ENCODE peak calls at places on chromosome 7, in six cellular contexts. D, N, K, G, M and I are unnamed samples.

GRCh38 chr7:84291756-84292155 is 97.2 kb upstream of the SEMA3A start:
- DNase-seq in D (no peak), N (no peak), K (no peak), G (no peak), M (no peak), I (no peak)

GRCh38 chr7:139702313-139702731 is 75.5 kb downstream of the HIPK2 start:
- DNase-seq in D (no peak), N (no peak), K (no peak), G (no peak), M (no peak), I (no peak)

GRCh38 chr7:23211542-23211941 is 29.7 kb downstream of the NUP42 start:
- DNase-seq in D (no peak), N (no peak), K (no peak), G (no peak), M (no peak), I (no peak)

GRCh38 chr7:40199076-40199802 is 64.4 kb downstream of the SUGCT start:
- DNase-seq in D (peak; percentile 63), N (no peak), K (peak; percentile 70), G (no peak), M (no peak), I (no peak)

GRCh38 chr7:16431646-16432424 is 10.5 kb upstream of the CRPPA start:
- DNase-seq in D (no peak), N (peak; percentile 12), K (peak; percentile 43), G (no peak), M (no peak), I (no peak)

GRCh38 chr7:144384555-144385245 is 18.8 kb downstream of the NOBOX start:
- DNase-seq in D (no peak), N (no peak), K (no peak), G (no peak), M (no peak), I (no peak)

GRCh38 chr7:27185708-27186449 is 847 bp upstream of the HOXA11 start:
- DNase-seq in D (no peak), N (no peak), K (no peak), G (no peak), M (no peak), I (no peak)

GRCh38 chr7:104328308-104328969 is at the start of gene LHFPL3:
- DNase-seq in D (no peak), N (no peak), K (peak; percentile 16), G (no peak), M (no peak), I (peak; percentile 57)

GRCh38 chr7:44559485-44559884 is 14.2 kb downstream of the DDX56 start:
- DNase-seq in D (no peak), N (no peak), K (no peak), G (no peak), M (no peak), I (no peak)

GRCh38 chr7:11604505-11604904 is 227.5 kb downstream of the THSD7A start:
- DNase-seq in D (no peak), N (no peak), K (peak; percentile 6), G (no peak), M (no peak), I (no peak)

GRCh38 chr7:2072042-2072441 is 160.7 kb downstream of the MAD1L1 start:
- DNase-seq in D (no peak), N (no peak), K (no peak), G (no peak), M (no peak), I (no peak)

GRCh38 chr7:50347693-50348092 is 43.2 kb downstream of the IKZF1 start:
- DNase-seq in D (no peak), N (no peak), K (no peak), G (no peak), M (peak; percentile 14), I (no peak)

GRCh38 chr7:5643280-5643679 is 138.2 kb downstream of the RNF216 start:
- DNase-seq in D (no peak), N (no peak), K (no peak), G (no peak), M (peak; percentile 47), I (no peak)

GRCh38 chr7:44709011-44709915 is 39.4 kb upstream of the ZMIZ2 start:
- DNase-seq in D (no peak), N (no peak), K (no peak), G (no peak), M (no peak), I (no peak)

GRCh38 chr7:1651897-1652296 is 18.2 kb upstream of the ELFN1 start:
- DNase-seq in D (no peak), N (no peak), K (no peak), G (no peak), M (no peak), I (no peak)

GRCh38 chr7:157405501-157405900 is 68.7 kb downstream of the DNAJB6 start:
- DNase-seq in D (no peak), N (no peak), K (no peak), G (no peak), M (no peak), I (no peak)

GRCh38 chr7:152699101-152699500 is 23.2 kb upstream of the XRCC2 start:
- DNase-seq in D (no peak), N (no peak), K (no peak), G (no peak), M (no peak), I (no peak)

GRCh38 chr7:78768859-78769258 is 684.6 kb downstream of the MAGI2 start:
- DNase-seq in D (no peak), N (no peak), K (peak; percentile 31), G (no peak), M (no peak), I (peak; percentile 28)

GRCh38 chr7:121401896-121402295 is 5.8 kb upstream of the FAM3C start:
- DNase-seq in D (no peak), N (no peak), K (no peak), G (no peak), M (no peak), I (no peak)

GRCh38 chr7:100675581-100676350 is 2.2 kb downstream of the GNB2 start:
- DNase-seq in D (peak; percentile 59), N (peak; percentile 71), K (peak; percentile 73), G (no peak), M (peak; percentile 84), I (peak; percentile 68)

GRCh38 chr7:130909881-130910672 is 176.1 kb upstream of the KLF14 start:
- DNase-seq in D (peak; percentile 59), N (no peak), K (peak; percentile 79), G (peak; percentile 84), M (no peak), I (no peak)

GRCh38 chr7:22005151-22005550 is 59.5 kb upstream of the CDCA7L start:
- DNase-seq in D (no peak), N (no peak), K (peak; percentile 5), G (no peak), M (no peak), I (no peak)

GRCh38 chr7:55310626-55311025 is 54.5 kb upstream of the LANCL2 start:
- DNase-seq in D (no peak), N (no peak), K (no peak), G (no peak), M (no peak), I (no peak)

GRCh38 chr7:131480384-131481315 is 75.8 kb downstream of the PODXL start:
- DNase-seq in D (no peak), N (no peak), K (no peak), G (no peak), M (no peak), I (no peak)

GRCh38 chr7:50199824-50200223 is 104.7 kb upstream of the IKZF1 start:
- DNase-seq in D (no peak), N (no peak), K (no peak), G (no peak), M (no peak), I (no peak)

GRCh38 chr7:333399-333776 is 43.4 kb downstream of the FOXL3 start:
- DNase-seq in D (no peak), N (no peak), K (peak; percentile 48), G (no peak), M (no peak), I (peak; percentile 52)
- H3K27ac ChIP-seq in D (no peak overlapping the region), N (peak overlapping the region; percentile 85), K (no peak overlapping the region), G (no peak overlapping the region), M (no peak overlapping the region), I (peak overlapping the region; percentile 61)

DNA sequence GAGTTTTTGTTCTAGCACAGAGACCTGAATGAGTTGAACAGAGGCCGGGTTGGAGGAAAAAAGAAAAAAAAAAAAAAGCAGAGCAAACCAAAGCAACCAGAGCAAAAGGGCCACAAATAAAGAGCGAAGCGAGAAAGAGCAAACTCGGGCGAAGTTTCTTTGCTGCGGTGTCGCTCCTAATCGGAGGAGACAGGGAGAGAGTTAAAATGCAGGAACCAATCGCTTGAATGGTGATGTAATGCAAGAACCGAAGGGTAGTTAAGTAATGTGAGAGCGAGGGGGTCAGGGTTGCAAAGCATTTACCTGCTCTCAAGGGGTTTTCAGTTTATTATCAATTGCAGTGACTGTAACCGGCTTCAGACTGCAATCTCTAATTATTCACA is 271.7 kb downstream of the TRIL start:
- DNase-seq in D (peak; percentile 79), N (peak; percentile 36), K (peak; percentile 86), G (peak; percentile 24), M (no peak), I (no peak)
- H3K27ac ChIP-seq in D (peak overlapping the region; percentile 71), N (peak overlapping the region; percentile 90), K (peak overlapping the region; percentile 93), G (peak overlapping the region; percentile 84), M (no peak overlapping the region), I (peak overlapping the region; percentile 85)

GRCh38 chr7:158858592-158859503 is 2.5 kb downstream of the DYNC2I1 start:
- DNase-seq in D (no peak), N (no peak), K (no peak), G (no peak), M (no peak), I (no peak)

GRCh38 chr7:158854681-158855081 is 1.7 kb upstream of the DYNC2I1 start:
- DNase-seq in D (no peak), N (no peak), K (no peak), G (no peak), M (no peak), I (no peak)

GRCh38 chr7:158860394-158860793 is 4.0 kb downstream of the DYNC2I1 start:
- DNase-seq in D (no peak), N (no peak), K (no peak), G (no peak), M (no peak), I (no peak)

GRCh38 chr7:158861004-158861787 is 4.8 kb downstream of the DYNC2I1 start:
- DNase-seq in D (no peak), N (no peak), K (no peak), G (no peak), M (no peak), I (no peak)

DNA sequence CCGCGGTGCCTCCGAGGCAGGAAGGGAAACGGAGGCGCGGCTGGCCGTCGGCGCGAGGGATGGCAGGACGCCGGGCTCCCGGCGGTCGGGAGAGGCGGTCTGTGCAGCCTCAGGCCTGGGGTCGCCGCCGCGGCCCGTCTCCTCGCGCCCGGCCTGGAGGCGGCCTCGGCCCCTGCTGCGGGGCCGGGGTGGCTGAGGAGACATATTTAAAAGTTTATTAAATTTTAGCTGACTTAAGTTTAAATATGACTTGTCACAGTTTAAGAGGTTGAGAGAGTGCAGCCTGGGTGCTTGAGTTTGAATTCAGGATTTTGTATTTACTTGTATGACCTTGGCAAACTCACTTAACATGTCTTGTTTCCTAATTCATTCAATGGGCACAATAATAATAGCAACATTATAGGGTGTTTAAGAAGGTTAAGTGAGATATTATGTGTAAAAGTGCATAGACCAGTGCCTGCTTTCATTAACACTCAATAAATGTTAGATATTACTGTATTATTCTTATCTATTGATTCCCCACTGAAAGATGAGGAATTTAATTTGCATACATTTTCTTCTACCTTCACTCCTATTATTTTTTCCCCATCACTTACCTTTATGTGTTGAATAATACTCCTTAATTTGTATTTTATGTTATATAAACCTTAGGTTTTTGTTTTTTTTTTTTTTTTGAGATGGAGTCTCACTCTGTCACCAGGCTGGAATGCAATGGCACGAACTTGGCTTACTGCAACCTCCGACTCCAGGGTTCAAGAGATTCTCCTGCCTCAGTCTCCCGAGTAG is 718 bp downstream of the DYNC2I1 start:
- DNase-seq in D (no peak), N (no peak), K (no peak), G (no peak), M (no peak), I (no peak)
- H3K27ac ChIP-seq in D (peak overlapping the region; percentile 47), N (peak overlapping the region; percentile 91), K (peak overlapping the region; percentile 47), G (peak overlapping the region; percentile 87), M (peak overlapping the region; percentile 68), I (peak overlapping the region; percentile 6)

GRCh38 chr7:134780166-134780853 is 876 bp downstream of the CALD1 start:
- DNase-seq in D (no peak), N (peak; percentile 5), K (peak; percentile 31), G (no peak), M (no peak), I (no peak)
- H3K27ac ChIP-seq in D (peak overlapping the region; percentile 86), N (peak overlapping the region; percentile 92), K (peak overlapping the region; percentile 76), G (no peak overlapping the region), M (no peak overlapping the region), I (peak overlapping the region; percentile 27)